ENCODE peak calls at places on chromosomes 6 and 20, in ten cellular contexts. N is left ventricle myocardium inferior; P is AG10803; Q is ELR; X is neuronal stem cell; R is NCI-H2029 treated with DMSO at 0.1 percent for 48 hours; C is naive thymus-derived CD8-positive, alpha-beta T cell; I is stomach; L is BJ; Z is foreskin fibroblast. Y is an unnamed sample.

GRCh38 chr20:63772781-63773520 is 33.4 kb downstream of the SLC2A4RG start:
- DNase-seq in N (peak; percentile 43), Q (peak; percentile 42), I (no peak), R (no peak), C (no peak), X (no peak), Z (peak; percentile 41), P (no peak), L (no peak), Y (no peak)

GRCh38 chr6:45637611-45638257 is 260.0 kb upstream of the SUPT3H start:
- DNase-seq in I (no peak), L (no peak), R (no peak), Q (no peak), C (no peak), X (no peak), Z (peak; percentile 28), P (no peak), N (no peak), Y (no peak)

GRCh38 chr6:78436335-78436734 is 431.0 kb upstream of the IRAK1BP1 start:
- DNase-seq in P (peak; percentile 30), L (no peak), X (no peak), R (no peak), N (no peak), I (no peak), Q (peak; percentile 48), Z (peak; percentile 39), C (no peak), Y (no peak)

GRCh38 chr6:108594640-108595039 is 33.9 kb downstream of the FOXO3 start:
- DNase-seq in Z (no peak), L (no peak), Q (no peak), C (no peak), N (no peak), I (peak; percentile 88), P (no peak), X (no peak), R (no peak), Y (no peak)

GRCh38 chr6:43749461-43749860 is 20.6 kb upstream of the VEGFA start:
- DNase-seq in R (no peak), C (no peak), I (no peak), Z (no peak), X (no peak), N (no peak), Q (no peak), L (no peak), P (no peak), Y (peak; percentile 12)

GRCh38 chr6:143513410-143513809 is 1.9 kb upstream of the FUCA2 start:
- DNase-seq in C (no peak), X (no peak), R (no peak), L (no peak), Z (peak; percentile 16), P (no peak), N (peak; percentile 18), Q (no peak), I (peak; percentile 44), Y (no peak)

GRCh38 chr20:57066126-57066900 is 200.1 kb downstream of the BMP7 start:
- DNase-seq in N (no peak), I (no peak), Q (peak; percentile 53), P (peak; percentile 30), L (no peak), Z (no peak), X (no peak), C (no peak), R (no peak), Y (peak; percentile 19)

GRCh38 chr6:14398953-14399352 is 281.4 kb downstream of the CD83 start:
- DNase-seq in N (no peak), I (no peak), L (no peak), P (no peak), Z (no peak), C (no peak), R (no peak), Q (no peak), X (no peak), Y (no peak)

GRCh38 chr6:166394036-166394892 is 11.5 kb upstream of the MPC1 start:
- DNase-seq in L (no peak), Z (no peak), N (no peak), X (no peak), Q (no peak), R (no peak), P (no peak), C (no peak), I (no peak), Y (no peak)

GRCh38 chr6:154164397-154164796 is 125.4 kb downstream of the OPRM1 start:
- DNase-seq in Z (peak; percentile 73), Q (no peak), I (no peak), X (no peak), R (no peak), N (no peak), P (peak; percentile 75), C (peak; percentile 31), L (no peak), Y (peak; percentile 79)

GRCh38 chr20:2663364-2663886 is 591 bp downstream of the IDH3B start:
- DNase-seq in X (no peak), C (no peak), R (no peak), Z (no peak), P (no peak), N (no peak), L (no peak), Q (no peak), I (no peak), Y (no peak)

Y was measured in sciatic nerve.